ENCODE peak calls at places on chromosomes 2 and 18, in seven cellular contexts. One of them, this sample, is unnamed.

GRCh38 chr18:65941482-65941881 is 190.7 kb downstream of the CDH7 start:
- DNase-seq in NB4: no peak
- DNase-seq in BJ: no peak
- DNase-seq in brain microvascular endothelial cell: no peak
- DNase-seq in tibial artery: no peak
- DNase-seq in left lung: no peak
- DNase-seq in fibroblast of the aortic adventitia: no peak
- DNase-seq in this sample: no peak

GRCh38 chr18:42211201-42211600 is 256.2 kb downstream of the PIK3C3 start:
- DNase-seq in NB4: no peak
- DNase-seq in BJ: no peak
- DNase-seq in brain microvascular endothelial cell: no peak
- DNase-seq in tibial artery: no peak
- DNase-seq in left lung: no peak
- DNase-seq in fibroblast of the aortic adventitia: no peak
- DNase-seq in this sample: no peak

GRCh38 chr2:229800997-229801754 is 86.8 kb upstream of the DNER start:
- DNase-seq in NB4: peak; percentile 77
- DNase-seq in BJ: no peak
- DNase-seq in brain microvascular endothelial cell: peak; percentile 41
- DNase-seq in tibial artery: peak; percentile 48
- DNase-seq in left lung: no peak
- DNase-seq in fibroblast of the aortic adventitia: peak; percentile 79
- DNase-seq in this sample: peak; percentile 43

GRCh38 chr2:32289165-32290054 is 11.7 kb downstream of the YIPF4 start:
- DNase-seq in NB4: peak; percentile 77
- DNase-seq in BJ: no peak
- DNase-seq in brain microvascular endothelial cell: no peak
- DNase-seq in tibial artery: no peak
- DNase-seq in left lung: no peak
- DNase-seq in fibroblast of the aortic adventitia: peak; percentile 82
- DNase-seq in this sample: no peak

GRCh38 chr18:58527116-58528010 is 101.5 kb downstream of the ALPK2 start:
- DNase-seq in NB4: no peak
- DNase-seq in BJ: no peak
- DNase-seq in brain microvascular endothelial cell: peak; percentile 24
- DNase-seq in tibial artery: no peak
- DNase-seq in left lung: no peak
- DNase-seq in fibroblast of the aortic adventitia: peak; percentile 20
- DNase-seq in this sample: no peak

GRCh38 chr2:150911766-150912280 is 349.8 kb downstream of the RBM43 start:
- DNase-seq in NB4: peak; percentile 92
- DNase-seq in BJ: peak; percentile 90
- DNase-seq in brain microvascular endothelial cell: peak; percentile 95
- DNase-seq in tibial artery: peak; percentile 89
- DNase-seq in left lung: peak; percentile 43
- DNase-seq in fibroblast of the aortic adventitia: peak; percentile 99
- DNase-seq in this sample: peak; percentile 44

GRCh38 chr2:173058673-173059072 is 17.0 kb upstream of the MAP3K20 start:
- DNase-seq in NB4: peak; percentile 50
- DNase-seq in BJ: no peak
- DNase-seq in brain microvascular endothelial cell: no peak
- DNase-seq in tibial artery: no peak
- DNase-seq in left lung: no peak
- DNase-seq in fibroblast of the aortic adventitia: no peak
- DNase-seq in this sample: no peak

GRCh38 chr18:53268455-53268854 is 928.5 kb downstream of the DCC start:
- DNase-seq in NB4: peak; percentile 1
- DNase-seq in BJ: no peak
- DNase-seq in brain microvascular endothelial cell: no peak
- DNase-seq in tibial artery: no peak
- DNase-seq in left lung: no peak
- DNase-seq in fibroblast of the aortic adventitia: no peak
- DNase-seq in this sample: no peak

GRCh38 chr2:1721706-1722483 is 22.4 kb downstream of the PXDN start:
- DNase-seq in NB4: no peak
- DNase-seq in BJ: peak; percentile 75
- DNase-seq in brain microvascular endothelial cell: peak; percentile 88
- DNase-seq in tibial artery: peak; percentile 39
- DNase-seq in left lung: no peak
- DNase-seq in fibroblast of the aortic adventitia: peak; percentile 79
- DNase-seq in this sample: no peak

GRCh38 chr2:105674859-105675541 is 69.7 kb upstream of the NCK2 start:
- DNase-seq in NB4: no peak
- DNase-seq in BJ: no peak
- DNase-seq in brain microvascular endothelial cell: no peak
- DNase-seq in tibial artery: no peak
- DNase-seq in left lung: no peak
- DNase-seq in fibroblast of the aortic adventitia: no peak
- DNase-seq in this sample: no peak

GRCh38 chr18:9356969-9357368 is 22.4 kb downstream of the TWSG1 start:
- DNase-seq in NB4: no peak
- DNase-seq in BJ: no peak
- DNase-seq in brain microvascular endothelial cell: no peak
- DNase-seq in tibial artery: no peak
- DNase-seq in left lung: no peak
- DNase-seq in fibroblast of the aortic adventitia: no peak
- DNase-seq in this sample: no peak

GRCh38 chr2:86695053-86695691 is 24.9 kb upstream of the RMND5A start:
- DNase-seq in NB4: peak; percentile 10
- DNase-seq in BJ: no peak
- DNase-seq in brain microvascular endothelial cell: no peak
- DNase-seq in tibial artery: no peak
- DNase-seq in left lung: no peak
- DNase-seq in fibroblast of the aortic adventitia: no peak
- DNase-seq in this sample: no peak

GRCh38 chr2:160431441-160431840 is 62.2 kb downstream of the RBMS1 start:
- DNase-seq in NB4: peak; percentile 76
- DNase-seq in BJ: no peak
- DNase-seq in brain microvascular endothelial cell: no peak
- DNase-seq in tibial artery: no peak
- DNase-seq in left lung: no peak
- DNase-seq in fibroblast of the aortic adventitia: peak; percentile 62
- DNase-seq in this sample: no peak

GRCh38 chr2:30871440-30871839 is 64.2 kb upstream of the CAPN13 start:
- DNase-seq in NB4: no peak
- DNase-seq in BJ: no peak
- DNase-seq in brain microvascular endothelial cell: no peak
- DNase-seq in tibial artery: no peak
- DNase-seq in left lung: no peak
- DNase-seq in fibroblast of the aortic adventitia: no peak
- DNase-seq in this sample: no peak

GRCh38 chr2:65991332-65991731 is 443.6 kb upstream of the MEIS1 start:
- DNase-seq in NB4: no peak
- DNase-seq in BJ: no peak
- DNase-seq in brain microvascular endothelial cell: no peak
- DNase-seq in tibial artery: no peak
- DNase-seq in left lung: no peak
- DNase-seq in fibroblast of the aortic adventitia: no peak
- DNase-seq in this sample: no peak

GRCh38 chr2:230672836-230673235 is 39.8 kb upstream of the CAB39 start:
- DNase-seq in NB4: no peak
- DNase-seq in BJ: no peak
- DNase-seq in brain microvascular endothelial cell: no peak
- DNase-seq in tibial artery: no peak
- DNase-seq in left lung: no peak
- DNase-seq in fibroblast of the aortic adventitia: no peak
- DNase-seq in this sample: no peak

GRCh38 chr18:77132369-77133050 is at the start of gene MBP:
- DNase-seq in NB4: peak; percentile 71
- DNase-seq in BJ: no peak
- DNase-seq in brain microvascular endothelial cell: no peak
- DNase-seq in tibial artery: no peak
- DNase-seq in left lung: peak; percentile 97
- DNase-seq in fibroblast of the aortic adventitia: no peak
- DNase-seq in this sample: no peak

GRCh38 chr18:35680139-35680551 is 98.6 kb downstream of the GALNT1 start:
- DNase-seq in NB4: no peak
- DNase-seq in BJ: no peak
- DNase-seq in brain microvascular endothelial cell: peak; percentile 24
- DNase-seq in tibial artery: no peak
- DNase-seq in left lung: no peak
- DNase-seq in fibroblast of the aortic adventitia: no peak
- DNase-seq in this sample: no peak

GRCh38 chr2:20151116-20151571 is 73.8 kb downstream of the SDC1 start:
- DNase-seq in NB4: peak; percentile 83
- DNase-seq in BJ: no peak
- DNase-seq in brain microvascular endothelial cell: no peak
- DNase-seq in tibial artery: no peak
- DNase-seq in left lung: no peak
- DNase-seq in fibroblast of the aortic adventitia: no peak
- DNase-seq in this sample: no peak

GRCh38 chr2:33476100-33476792 is at the start of gene RASGRP3:
- DNase-seq in NB4: peak; percentile 84
- DNase-seq in BJ: peak; percentile 91
- DNase-seq in brain microvascular endothelial cell: peak; percentile 93
- DNase-seq in tibial artery: peak; percentile 88
- DNase-seq in left lung: peak; percentile 83
- DNase-seq in fibroblast of the aortic adventitia: peak; percentile 94
- DNase-seq in this sample: peak; percentile 93

GRCh38 chr2:95074663-95075439 is 46.8 kb downstream of the MRPS5 start:
- DNase-seq in NB4: no peak
- DNase-seq in BJ: no peak
- DNase-seq in brain microvascular endothelial cell: no peak
- DNase-seq in tibial artery: no peak
- DNase-seq in left lung: no peak
- DNase-seq in fibroblast of the aortic adventitia: no peak
- DNase-seq in this sample: no peak

GRCh38 chr2:223969856-223970255 is 12.6 kb downstream of the MRPL44 start:
- DNase-seq in NB4: no peak
- DNase-seq in BJ: no peak
- DNase-seq in brain microvascular endothelial cell: peak; percentile 16
- DNase-seq in tibial artery: no peak
- DNase-seq in left lung: no peak
- DNase-seq in fibroblast of the aortic adventitia: peak; percentile 52
- DNase-seq in this sample: no peak

GRCh38 chr2:187009483-187010239 is 160.7 kb upstream of the ZSWIM2 start:
- DNase-seq in NB4: no peak
- DNase-seq in BJ: no peak
- DNase-seq in brain microvascular endothelial cell: no peak
- DNase-seq in tibial artery: no peak
- DNase-seq in left lung: no peak
- DNase-seq in fibroblast of the aortic adventitia: no peak
- DNase-seq in this sample: no peak

GRCh38 chr2:151827564-151828142 is 568 bp downstream of the ARL5A start:
- DNase-seq in NB4: peak; percentile 65
- DNase-seq in BJ: no peak
- DNase-seq in brain microvascular endothelial cell: peak; percentile 9
- DNase-seq in tibial artery: no peak
- DNase-seq in left lung: no peak
- DNase-seq in fibroblast of the aortic adventitia: peak; percentile 32
- DNase-seq in this sample: no peak

DNA sequence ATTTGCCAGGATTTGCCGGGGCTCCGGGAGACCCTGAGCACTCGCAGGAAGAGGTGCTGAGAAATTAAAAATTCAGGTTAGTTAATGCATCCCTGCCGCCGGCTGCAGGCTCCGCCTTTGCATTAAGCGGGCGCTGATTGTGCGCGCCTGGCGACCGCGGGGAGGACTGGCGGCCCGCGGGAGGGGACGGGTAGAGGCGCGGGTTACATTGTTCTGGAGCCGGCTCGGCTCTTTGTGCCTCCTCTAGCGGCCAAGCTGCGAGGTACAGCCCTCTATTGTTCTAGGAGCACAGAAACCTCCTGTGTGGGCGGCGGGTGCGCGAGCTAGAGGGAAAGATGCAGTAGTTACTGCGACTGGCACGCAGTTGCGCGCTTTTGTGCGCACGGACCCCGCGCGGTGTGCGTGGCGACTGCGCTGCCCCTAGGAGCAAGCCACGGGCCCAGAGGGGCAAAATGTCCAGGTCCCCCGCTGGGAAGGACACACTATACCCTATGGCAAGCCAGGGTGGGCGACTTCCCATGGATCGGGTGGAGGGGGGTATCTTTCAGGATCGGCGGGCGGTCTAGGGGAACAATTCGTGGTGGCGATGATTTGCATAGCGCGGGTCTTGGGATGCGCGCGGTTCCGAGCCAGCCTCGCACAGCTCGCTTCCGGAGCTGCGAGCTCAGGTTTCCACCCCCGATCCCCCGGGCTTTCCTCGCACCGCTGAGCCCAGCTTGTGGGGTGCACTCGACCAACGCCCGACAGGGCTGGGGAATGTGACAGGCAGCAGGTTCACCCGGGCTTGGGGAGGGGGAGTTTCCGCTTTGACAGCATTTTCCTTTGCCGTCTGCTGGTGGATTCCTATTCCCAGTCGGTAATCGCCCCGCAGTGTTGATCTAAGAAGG is 2.9 kb downstream of the ONECUT2 start:
- DNase-seq in NB4: peak; percentile 49
- DNase-seq in BJ: no peak
- DNase-seq in brain microvascular endothelial cell: peak; percentile 37
- DNase-seq in tibial artery: no peak
- DNase-seq in left lung: peak; percentile 73
- DNase-seq in fibroblast of the aortic adventitia: peak; percentile 46
- DNase-seq in this sample: peak; percentile 12
- TF ChIP-seq CTCF in NB4: peak; percentile 25
- TF ChIP-seq CTCF in BJ: peak; percentile 69
- TF ChIP-seq CTCF in brain microvascular endothelial cell: peak; percentile 80
- TF ChIP-seq CTCF in tibial artery: peak; percentile 30
- TF ChIP-seq CTCF in left lung: peak; percentile 34
- TF ChIP-seq CTCF in fibroblast of the aortic adventitia: peak; percentile 68
- TF ChIP-seq CTCF in this sample: peak; percentile 66

DNA sequence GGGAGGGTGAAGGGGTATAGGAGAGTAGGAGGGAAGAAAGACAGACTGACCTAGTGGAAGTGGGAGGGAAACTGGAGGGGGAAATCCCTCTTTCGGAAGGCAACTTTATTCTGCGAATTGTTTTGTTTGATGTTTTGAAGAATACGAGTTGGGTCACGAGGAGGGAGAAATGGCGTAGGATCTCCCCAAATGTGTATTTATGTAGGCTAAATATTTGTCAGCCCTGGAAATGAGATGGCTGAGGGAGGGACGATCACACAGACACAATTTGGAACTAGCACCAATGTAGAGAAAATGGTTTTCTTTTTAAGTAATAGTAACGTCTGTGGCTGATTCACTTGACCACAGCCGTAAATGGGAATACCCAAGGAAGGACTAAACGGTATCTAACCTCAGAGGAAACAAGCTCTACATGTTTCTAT is 172.3 kb downstream of the ICOS start:
- DNase-seq in NB4: no peak
- DNase-seq in BJ: no peak
- DNase-seq in brain microvascular endothelial cell: no peak
- DNase-seq in tibial artery: no peak
- DNase-seq in left lung: no peak
- DNase-seq in fibroblast of the aortic adventitia: no peak
- DNase-seq in this sample: no peak
- H3K4me3 ChIP-seq in NB4: no peak overlapping the region
- H3K4me3 ChIP-seq in BJ: no peak overlapping the region
- H3K4me3 ChIP-seq in brain microvascular endothelial cell: no peak overlapping the region
- H3K4me3 ChIP-seq in tibial artery: no peak overlapping the region
- H3K4me3 ChIP-seq in left lung: no peak overlapping the region
- H3K4me3 ChIP-seq in fibroblast of the aortic adventitia: no peak overlapping the region
- H3K4me3 ChIP-seq in this sample: no peak overlapping the region

GRCh38 chr2:62524293-62524941 is 18.4 kb upstream of the TMEM17 start:
- DNase-seq in NB4: no peak
- DNase-seq in BJ: no peak
- DNase-seq in brain microvascular endothelial cell: no peak
- DNase-seq in tibial artery: no peak
- DNase-seq in left lung: no peak
- DNase-seq in fibroblast of the aortic adventitia: peak; percentile 36
- DNase-seq in this sample: no peak
- TF ChIP-seq CTCF in NB4: no peak
- TF ChIP-seq CTCF in BJ: no peak
- TF ChIP-seq CTCF in brain microvascular endothelial cell: no peak
- TF ChIP-seq CTCF in tibial artery: no peak
- TF ChIP-seq CTCF in left lung: no peak
- TF ChIP-seq CTCF in fibroblast of the aortic adventitia: no peak
- TF ChIP-seq CTCF in this sample: no peak

GRCh38 chr2:5692561-5693287 is 540 bp downstream of the SOX11 start:
- DNase-seq in NB4: no peak
- DNase-seq in BJ: no peak
- DNase-seq in brain microvascular endothelial cell: peak; percentile 35
- DNase-seq in tibial artery: no peak
- DNase-seq in left lung: peak; percentile 72
- DNase-seq in fibroblast of the aortic adventitia: no peak
- DNase-seq in this sample: no peak
- H3K4me3 ChIP-seq in NB4: no peak overlapping the region
- H3K4me3 ChIP-seq in BJ: peak overlapping the region; percentile 64
- H3K4me3 ChIP-seq in brain microvascular endothelial cell: peak overlapping the region; percentile 84
- H3K4me3 ChIP-seq in tibial artery: peak overlapping the region; percentile 24
- H3K4me3 ChIP-seq in left lung: no peak overlapping the region
- H3K4me3 ChIP-seq in fibroblast of the aortic adventitia: no peak overlapping the region
- H3K4me3 ChIP-seq in this sample: peak overlapping the region; percentile 55

This sample was measured in HFF-Myc.